ENCODE peak calls at places on chromosomes 1 and 21, in seven cellular contexts. I is WTC11, A is lower lobe of right lung, T is Calu3, Z is HL-60, R is RWPE1, G is mesendoderm. B is an unnamed sample.

GRCh38 chr1:71650126-71650525 is 569.3 kb upstream of the ZRANB2 start:
- DNase-seq in I (no peak), A (no peak), T (no peak), Z (no peak), R (no peak), G (no peak), B (no peak)

GRCh38 chr1:227396539-227397355 is 78.5 kb upstream of the CDC42BPA start:
- DNase-seq in I (no peak), A (no peak), T (peak), Z (no peak), R (no peak), G (no peak), B (no peak)

GRCh38 chr1:68751723-68752122 is 254.8 kb upstream of the DEPDC1 start:
- DNase-seq in I (no peak), A (no peak), T (no peak), Z (no peak), R (no peak), G (peak), B (no peak)

GRCh38 chr21:27094182-27094948 is 127.5 kb upstream of the ADAMTS5 start:
- DNase-seq in I (no peak), A (no peak), T (no peak), Z (no peak), R (no peak), G (no peak), B (no peak)

GRCh38 chr1:55039342-55040082 is at the start of gene PCSK9:
- DNase-seq in I (peak), A (peak), T (peak), Z (no peak), R (peak), G (peak), B (no peak)

GRCh38 chr1:214031267-214031650 is 43.5 kb downstream of the PROX1 start:
- DNase-seq in I (peak), A (no peak), T (no peak), Z (no peak), R (no peak), G (peak), B (no peak)

GRCh38 chr1:225462714-225463574 is 35.1 kb upstream of the LBR start:
- DNase-seq in I (no peak), A (no peak), T (no peak), Z (no peak), R (peak), G (no peak), B (no peak)

GRCh38 chr1:2314803-2315710 is 76.3 kb downstream of the MORN1 start:
- DNase-seq in I (peak), A (peak), T (peak), Z (no peak), R (peak), G (peak), B (no peak)

GRCh38 chr1:167328762-167329483 is 108.2 kb downstream of the POU2F1 start:
- DNase-seq in I (peak), A (no peak), T (no peak), Z (no peak), R (no peak), G (peak), B (no peak)

GRCh38 chr1:83773059-83773458 is 225.9 kb downstream of the TTLL7 start:
- DNase-seq in I (no peak), A (no peak), T (no peak), Z (no peak), R (no peak), G (no peak), B (no peak)

GRCh38 chr1:175618559-175618958 is 124.8 kb downstream of the TNR start:
- DNase-seq in I (no peak), A (no peak), T (no peak), Z (no peak), R (no peak), G (no peak), B (no peak)

GRCh38 chr1:38941527-38942019 is at the start of gene RHBDL2:
- DNase-seq in I (no peak), A (peak), T (peak), Z (no peak), R (peak), G (no peak), B (no peak)

GRCh38 chr1:234725177-234726132 is 115.5 kb upstream of the IRF2BP2 start:
- DNase-seq in I (no peak), A (no peak), T (no peak), Z (no peak), R (no peak), G (peak), B (no peak)

B was measured in CD14-positive monocyte.